ENCODE peak calls at places on chromosome 6, in six cellular contexts. One of them, this sample, is unnamed.

GRCh38 chr6:104973404-104973803 is 16.5 kb downstream of the LIN28B start:
- DNase-seq in iPS DF 19.7: no peak
- DNase-seq in spleen: no peak
- DNase-seq in astrocyte of the spinal cord: no peak
- DNase-seq in T-helper 1 cell: no peak
- DNase-seq in DMS53: no peak
- DNase-seq in this sample: no peak

GRCh38 chr6:49550413-49551125 is at the start of gene C6orf141:
- DNase-seq in iPS DF 19.7: peak
- DNase-seq in astrocyte of the spinal cord: no peak
- DNase-seq in T-helper 1 cell: no peak
- DNase-seq in DMS53: peak
- DNase-seq in spleen: no peak
- DNase-seq in this sample: no peak

GRCh38 chr6:109853426-109853825 is 124.7 kb upstream of the GPR6 start:
- DNase-seq in iPS DF 19.7: no peak
- DNase-seq in spleen: no peak
- DNase-seq in T-helper 1 cell: no peak
- DNase-seq in DMS53: peak
- DNase-seq in astrocyte of the spinal cord: no peak
- DNase-seq in this sample: no peak

GRCh38 chr6:133041020-133041419 is 200.1 kb upstream of the EYA4 start:
- DNase-seq in DMS53: no peak
- DNase-seq in iPS DF 19.7: no peak
- DNase-seq in T-helper 1 cell: no peak
- DNase-seq in spleen: no peak
- DNase-seq in astrocyte of the spinal cord: no peak
- DNase-seq in this sample: no peak

GRCh38 chr6:75296811-75297779 is 12.5 kb upstream of the TMEM30A start:
- DNase-seq in spleen: no peak
- DNase-seq in DMS53: peak
- DNase-seq in T-helper 1 cell: no peak
- DNase-seq in iPS DF 19.7: peak
- DNase-seq in astrocyte of the spinal cord: peak
- DNase-seq in this sample: no peak

GRCh38 chr6:38404900-38405556 is 234.7 kb downstream of the BTBD9 start:
- DNase-seq in DMS53: no peak
- DNase-seq in iPS DF 19.7: no peak
- DNase-seq in astrocyte of the spinal cord: peak
- DNase-seq in spleen: no peak
- DNase-seq in T-helper 1 cell: no peak
- DNase-seq in this sample: peak

GRCh38 chr6:108260126-108260808 is 573 bp downstream of the SNX3 start:
- DNase-seq in DMS53: peak
- DNase-seq in astrocyte of the spinal cord: peak
- DNase-seq in iPS DF 19.7: peak
- DNase-seq in T-helper 1 cell: peak
- DNase-seq in spleen: peak
- DNase-seq in this sample: no peak

GRCh38 chr6:43667245-43668150 is 20.1 kb downstream of the MRPS18A start:
- DNase-seq in DMS53: peak
- DNase-seq in iPS DF 19.7: no peak
- DNase-seq in T-helper 1 cell: peak
- DNase-seq in astrocyte of the spinal cord: peak
- DNase-seq in spleen: peak
- DNase-seq in this sample: no peak